ENCODE peak calls at places on chromosomes 13 and 19, in six cellular contexts. Y is K562, P is GM12878, C is SK-N-SH, K is H1, W is HepG2. Q is an unnamed sample.

GRCh38 chr19:36604656-36605100 is 435 bp upstream of the ZNF382 start:
- DNase-seq in Y (no peak), P (peak; percentile 30), C (peak; percentile 81), K (no peak), W (peak; percentile 54), Q (peak; percentile 56)

GRCh38 chr13:32117696-32118095 is 86.1 kb downstream of the FRY start:
- DNase-seq in Y (no peak), P (no peak), C (no peak), K (no peak), W (no peak), Q (peak; percentile 95)

GRCh38 chr13:24306632-24307031 is 2.7 kb upstream of the C1QTNF9 start:
- DNase-seq in Y (no peak), P (no peak), C (no peak), K (no peak), W (peak; percentile 13), Q (no peak)

GRCh38 chr19:48634424-48635262 is 2.5 kb downstream of the DBP start:
- DNase-seq in Y (peak; percentile 90), P (peak; percentile 79), C (peak; percentile 90), K (peak; percentile 97), W (peak; percentile 90), Q (peak; percentile 97)

GRCh38 chr19:41945135-41945766 is 13.9 kb downstream of the RABAC1 start:
- DNase-seq in Y (no peak), P (peak; percentile 94), C (no peak), K (no peak), W (no peak), Q (peak; percentile 32)

GRCh38 chr13:19984430-19985218 is 26.1 kb downstream of the ZMYM2 start:
- DNase-seq in Y (peak; percentile 24), P (peak; percentile 50), C (peak; percentile 20), K (no peak), W (peak; percentile 16), Q (no peak)

GRCh38 chr13:99941086-99941485 is 30.5 kb downstream of the ZIC5 start:
- DNase-seq in Y (no peak), P (no peak), C (no peak), K (no peak), W (peak; percentile 86), Q (no peak)

GRCh38 chr19:3656073-3656746 is 29.6 kb upstream of the CACTIN start:
- DNase-seq in Y (no peak), P (no peak), C (no peak), K (no peak), W (no peak), Q (no peak)

GRCh38 chr19:18529782-18530181 is 7.9 kb upstream of the ELL start:
- DNase-seq in Y (no peak), P (no peak), C (no peak), K (no peak), W (no peak), Q (no peak)

GRCh38 chr19:16062789-16063188 is 13.5 kb upstream of the TPM4 start:
- DNase-seq in Y (peak; percentile 73), P (no peak), C (peak; percentile 73), K (peak; percentile 91), W (no peak), Q (no peak)

GRCh38 chr13:112961457-112962369 is 7.3 kb upstream of the MCF2L start:
- DNase-seq in Y (no peak), P (no peak), C (no peak), K (no peak), W (no peak), Q (no peak)

GRCh38 chr19:7500811-7501450 is 12.1 kb upstream of the PEX11G start:
- DNase-seq in Y (peak; percentile 75), P (no peak), C (peak; percentile 93), K (peak; percentile 92), W (peak; percentile 35), Q (peak; percentile 36)

GRCh38 chr13:78460176-78460575 is 143.2 kb downstream of the POU4F1 start:
- DNase-seq in Y (no peak), P (no peak), C (no peak), K (no peak), W (no peak), Q (no peak)

GRCh38 chr19:50839712-50840655 is 6.6 kb upstream of the KLK15 start:
- DNase-seq in Y (no peak), P (no peak), C (no peak), K (no peak), W (no peak), Q (no peak)

GRCh38 chr13:33610471-33611015 is 207.4 kb upstream of the RFC3 start:
- DNase-seq in Y (peak; percentile 11), P (no peak), C (no peak), K (peak; percentile 56), W (peak; percentile 95), Q (no peak)

GRCh38 chr13:113296842-113297369 is at the start of gene LAMP1:
- DNase-seq in Y (peak; percentile 94), P (peak; percentile 87), C (peak; percentile 99), K (peak; percentile 100), W (peak; percentile 89), Q (peak; percentile 100)

GRCh38 chr19:7196721-7197168 is 97.5 kb downstream of the INSR start:
- DNase-seq in Y (no peak), P (no peak), C (no peak), K (no peak), W (no peak), Q (no peak)

GRCh38 chr13:113959198-113959597 is 14.7 kb downstream of the C13orf46 start:
- DNase-seq in Y (peak; percentile 81), P (no peak), C (no peak), K (no peak), W (no peak), Q (no peak)

GRCh38 chr13:44899967-44900366 is 89.3 kb downstream of the NUFIP1 start:
- DNase-seq in Y (no peak), P (no peak), C (peak; percentile 43), K (no peak), W (no peak), Q (no peak)

GRCh38 chr13:33927315-33927714 is 109.4 kb downstream of the RFC3 start:
- DNase-seq in Y (no peak), P (no peak), C (no peak), K (no peak), W (no peak), Q (no peak)

GRCh38 chr13:27280841-27281240 is 10.2 kb downstream of the RASL11A start:
- DNase-seq in Y (no peak), P (no peak), C (no peak), K (no peak), W (no peak), Q (no peak)

GRCh38 chr13:27279506-27279905 is 8.9 kb downstream of the RASL11A start:
- DNase-seq in Y (no peak), P (no peak), C (no peak), K (no peak), W (no peak), Q (no peak)

GRCh38 chr13:27281420-27281819 is 10.8 kb downstream of the RASL11A start:
- DNase-seq in Y (no peak), P (no peak), C (no peak), K (no peak), W (no peak), Q (no peak)

GRCh38 chr13:27283906-27284523 is 13.4 kb downstream of the RASL11A start:
- DNase-seq in Y (peak; percentile 13), P (no peak), C (peak; percentile 28), K (no peak), W (no peak), Q (peak; percentile 33)

GRCh38 chr13:27280009-27280646 is 9.5 kb downstream of the RASL11A start:
- DNase-seq in Y (no peak), P (no peak), C (no peak), K (no peak), W (no peak), Q (no peak)
- TF ChIP-seq GABPA in Y (no peak), P (no peak), C (no peak), K (no peak), W (no peak), Q (no peak)

GRCh38 chr19:10168386-10168948 is 26.3 kb downstream of the DNMT1 start:
- DNase-seq in Y (no peak), P (no peak), C (no peak), K (no peak), W (no peak), Q (no peak)
- TF ChIP-seq GABPA in Y (no peak), P (no peak), C (no peak), K (no peak), W (no peak), Q (no peak)

GRCh38 chr19:39409886-39410619 is 2.4 kb upstream of the PLEKHG2 start:
- DNase-seq in Y (peak; percentile 68), P (no peak), C (peak; percentile 73), K (peak; percentile 67), W (peak; percentile 25), Q (peak; percentile 76)

GRCh38 chr19:39410620-39411005 is 1.9 kb upstream of the PLEKHG2 start:
- DNase-seq in Y (no peak), P (no peak), C (no peak), K (peak; percentile 32), W (no peak), Q (no peak)

GRCh38 chr19:39407644-39408391 is 1.2 kb downstream of the ZFP36 start:
- DNase-seq in Y (no peak), P (no peak), C (no peak), K (peak; percentile 54), W (no peak), Q (peak; percentile 56)

GRCh38 chr19:39408392-39409206 is 2.0 kb downstream of the ZFP36 start:
- DNase-seq in Y (peak; percentile 14), P (no peak), C (no peak), K (peak; percentile 49), W (no peak), Q (no peak)

DNA sequence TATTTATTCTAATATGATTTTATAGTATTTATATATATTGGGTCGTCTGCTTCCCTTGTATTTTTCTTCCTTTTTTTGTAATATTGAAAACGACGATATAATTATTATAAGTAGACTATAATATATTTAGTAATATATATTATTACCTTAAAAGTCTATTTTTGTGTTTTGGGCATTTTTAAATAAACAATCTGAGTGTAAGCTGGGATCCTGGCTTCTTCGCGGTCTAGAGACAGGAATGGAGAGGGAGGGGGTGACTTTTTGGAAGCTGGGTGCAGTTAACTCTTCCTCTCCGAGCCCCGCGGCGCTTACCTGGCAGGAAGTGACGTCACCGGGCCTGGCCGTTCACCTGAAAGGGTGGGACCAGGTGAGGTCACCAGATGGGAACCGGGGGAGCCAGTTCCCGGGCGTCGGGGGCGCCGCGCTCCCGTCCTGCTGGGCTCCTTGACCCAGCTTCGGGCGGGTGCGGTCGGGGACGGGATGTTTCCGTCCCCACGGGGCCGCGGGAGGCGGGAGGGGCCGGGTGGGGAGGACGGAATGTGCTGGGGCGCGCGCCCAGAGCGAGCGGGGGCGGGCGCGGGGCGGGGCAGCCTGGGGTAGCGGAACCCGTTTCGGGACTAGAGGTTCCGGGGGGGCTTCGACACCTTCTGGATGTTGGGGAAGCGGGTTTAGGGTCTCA is 2.7 kb downstream of the ZFP36 start:
- DNase-seq in Y (peak; percentile 81), P (no peak), C (peak; percentile 75), K (peak; percentile 94), W (peak; percentile 61), Q (peak; percentile 68)
- TF ChIP-seq GABPA in Y (peak; percentile 89), P (no peak), C (peak; percentile 39), K (peak; percentile 81), W (peak; percentile 88), Q (no peak)

GRCh38 chr19:12965017-12965811 is 4.2 kb upstream of the DAND5 start:
- DNase-seq in Y (peak; percentile 85), P (peak; percentile 39), C (peak; percentile 89), K (peak; percentile 97), W (peak; percentile 72), Q (peak; percentile 87)

GRCh38 chr19:12965812-12966135 is 3.6 kb upstream of the DAND5 start:
- DNase-seq in Y (no peak), P (no peak), C (no peak), K (no peak), W (no peak), Q (no peak)

GRCh38 chr19:12970070-12970820 is 869 bp downstream of the DAND5 start:
- DNase-seq in Y (no peak), P (no peak), C (peak; percentile 24), K (no peak), W (no peak), Q (no peak)

GRCh38 chr19:12969292-12969988 is at the start of gene DAND5:
- DNase-seq in Y (peak; percentile 52), P (no peak), C (peak; percentile 84), K (no peak), W (no peak), Q (no peak)

GRCh38 chr19:12967907-12968306 is 1.5 kb upstream of the DAND5 start:
- DNase-seq in Y (no peak), P (no peak), C (no peak), K (no peak), W (no peak), Q (no peak)
- TF ChIP-seq GABPA in Y (no peak), P (no peak), C (no peak), K (no peak), W (no peak), Q (no peak)